ENCODE peak calls at places on chromosomes 16 and 17, in four cellular contexts. One of them, this sample, is unnamed.

GRCh38 chr16:3188925-3189825 is 1.2 kb downstream of the OR1F1 start:
- DNase-seq in mesenchymal stem cell: peak
- DNase-seq in H9: peak
- DNase-seq in H1: peak
- DNase-seq in this sample: peak

GRCh38 chr17:58084317-58084981 is 1.2 kb downstream of the DYNLL2 start:
- DNase-seq in mesenchymal stem cell: peak
- DNase-seq in H9: peak
- DNase-seq in H1: peak
- DNase-seq in this sample: peak

GRCh38 chr17:16945513-16946201 is 26.3 kb downstream of the TNFRSF13B start:
- DNase-seq in H1: peak
- DNase-seq in mesenchymal stem cell: no peak
- DNase-seq in H9: peak
- DNase-seq in this sample: no peak

GRCh38 chr16:26070595-26071170 is 378.9 kb downstream of the HS3ST4 start:
- DNase-seq in H9: no peak
- DNase-seq in H1: no peak
- DNase-seq in mesenchymal stem cell: no peak
- DNase-seq in this sample: no peak

GRCh38 chr17:38509008-38509771 is 80.9 kb downstream of the ARHGAP23 start:
- DNase-seq in H9: peak
- DNase-seq in mesenchymal stem cell: peak
- DNase-seq in H1: peak
- DNase-seq in this sample: peak

GRCh38 chr16:53863861-53864260 is 159.9 kb downstream of the FTO start:
- DNase-seq in H9: no peak
- DNase-seq in mesenchymal stem cell: no peak
- DNase-seq in H1: no peak
- DNase-seq in this sample: no peak

GRCh38 chr16:73122604-73123386 is 74.9 kb upstream of the ZFHX3 start:
- DNase-seq in mesenchymal stem cell: no peak
- DNase-seq in H1: no peak
- DNase-seq in H9: no peak
- DNase-seq in this sample: no peak

GRCh38 chr17:46154151-46154816 is 38.9 kb downstream of the KANSL1 start:
- DNase-seq in H1: no peak
- DNase-seq in H9: no peak
- DNase-seq in mesenchymal stem cell: peak
- DNase-seq in this sample: no peak

GRCh38 chr16:5015351-5015750 is 18.4 kb downstream of the NAGPA start:
- DNase-seq in H9: no peak
- DNase-seq in H1: no peak
- DNase-seq in mesenchymal stem cell: no peak
- DNase-seq in this sample: no peak

GRCh38 chr16:87416826-87417471 is 24.8 kb downstream of the MAP1LC3B start:
- DNase-seq in H1: no peak
- DNase-seq in mesenchymal stem cell: peak
- DNase-seq in H9: no peak
- DNase-seq in this sample: peak

GRCh38 chr16:51666074-51666473 is 515.0 kb upstream of the SALL1 start:
- DNase-seq in H9: no peak
- DNase-seq in mesenchymal stem cell: no peak
- DNase-seq in H1: no peak
- DNase-seq in this sample: no peak

GRCh38 chr17:40175928-40176327 is 1.3 kb upstream of the RAPGEFL1 start:
- DNase-seq in mesenchymal stem cell: no peak
- DNase-seq in H1: no peak
- DNase-seq in H9: no peak
- DNase-seq in this sample: no peak

GRCh38 chr17:15403276-15403939 is 62.0 kb upstream of the TEKT3 start:
- DNase-seq in H1: no peak
- DNase-seq in H9: no peak
- DNase-seq in mesenchymal stem cell: no peak
- DNase-seq in this sample: no peak

GRCh38 chr17:21358682-21359482 is 17.3 kb upstream of the KCNJ12 start:
- DNase-seq in H9: no peak
- DNase-seq in H1: no peak
- DNase-seq in mesenchymal stem cell: no peak
- DNase-seq in this sample: no peak

GRCh38 chr17:29169806-29170591 is 10.2 kb downstream of the MYO18A start:
- DNase-seq in H9: no peak
- DNase-seq in H1: no peak
- DNase-seq in mesenchymal stem cell: no peak
- DNase-seq in this sample: no peak

GRCh38 chr16:87602005-87602790 is at the start of gene JPH3:
- DNase-seq in H9: peak
- DNase-seq in mesenchymal stem cell: no peak
- DNase-seq in H1: peak
- DNase-seq in this sample: no peak

GRCh38 chr17:27323538-27324212 is 29.8 kb downstream of the WSB1 start:
- DNase-seq in mesenchymal stem cell: peak
- DNase-seq in H1: peak
- DNase-seq in H9: peak
- DNase-seq in this sample: peak

GRCh38 chr16:10362077-10362863 is 23.6 kb upstream of the ATF7IP2 start:
- DNase-seq in H9: no peak
- DNase-seq in H1: no peak
- DNase-seq in mesenchymal stem cell: no peak
- DNase-seq in this sample: no peak

GRCh38 chr16:68737046-68737729 is at the start of gene CDH1:
- DNase-seq in H9: peak
- DNase-seq in mesenchymal stem cell: no peak
- DNase-seq in H1: peak
- DNase-seq in this sample: peak

GRCh38 chr17:15351925-15352324 is 10.5 kb upstream of the TEKT3 start:
- DNase-seq in mesenchymal stem cell: peak
- DNase-seq in H1: no peak
- DNase-seq in H9: no peak
- DNase-seq in this sample: no peak

GRCh38 chr16:69112285-69113129 is 7.1 kb downstream of the HAS3 start:
- DNase-seq in mesenchymal stem cell: peak
- DNase-seq in H9: peak
- DNase-seq in H1: peak
- DNase-seq in this sample: peak

GRCh38 chr16:16075463-16076399 is 126.3 kb downstream of the ABCC1 start:
- DNase-seq in mesenchymal stem cell: peak
- DNase-seq in H1: no peak
- DNase-seq in H9: no peak
- DNase-seq in this sample: no peak

GRCh38 chr16:56743840-56744239 is 13.9 kb downstream of the NUP93 start:
- DNase-seq in mesenchymal stem cell: peak
- DNase-seq in H1: no peak
- DNase-seq in H9: peak
- DNase-seq in this sample: no peak

GRCh38 chr17:37478187-37478586 is 11.5 kb upstream of the DUSP14 start:
- DNase-seq in H1: no peak
- DNase-seq in H9: no peak
- DNase-seq in mesenchymal stem cell: peak
- DNase-seq in this sample: no peak

GRCh38 chr17:82329683-82330321 is 3.8 kb downstream of the SECTM1 start:
- DNase-seq in H1: no peak
- DNase-seq in H9: no peak
- DNase-seq in mesenchymal stem cell: no peak
- DNase-seq in this sample: no peak
- H2AK5ac ChIP-seq in H1: no peak
- H2AK5ac ChIP-seq in H9: no peak
- H2AK5ac ChIP-seq in mesenchymal stem cell: no peak
- H2AK5ac ChIP-seq in this sample: no peak

DNA sequence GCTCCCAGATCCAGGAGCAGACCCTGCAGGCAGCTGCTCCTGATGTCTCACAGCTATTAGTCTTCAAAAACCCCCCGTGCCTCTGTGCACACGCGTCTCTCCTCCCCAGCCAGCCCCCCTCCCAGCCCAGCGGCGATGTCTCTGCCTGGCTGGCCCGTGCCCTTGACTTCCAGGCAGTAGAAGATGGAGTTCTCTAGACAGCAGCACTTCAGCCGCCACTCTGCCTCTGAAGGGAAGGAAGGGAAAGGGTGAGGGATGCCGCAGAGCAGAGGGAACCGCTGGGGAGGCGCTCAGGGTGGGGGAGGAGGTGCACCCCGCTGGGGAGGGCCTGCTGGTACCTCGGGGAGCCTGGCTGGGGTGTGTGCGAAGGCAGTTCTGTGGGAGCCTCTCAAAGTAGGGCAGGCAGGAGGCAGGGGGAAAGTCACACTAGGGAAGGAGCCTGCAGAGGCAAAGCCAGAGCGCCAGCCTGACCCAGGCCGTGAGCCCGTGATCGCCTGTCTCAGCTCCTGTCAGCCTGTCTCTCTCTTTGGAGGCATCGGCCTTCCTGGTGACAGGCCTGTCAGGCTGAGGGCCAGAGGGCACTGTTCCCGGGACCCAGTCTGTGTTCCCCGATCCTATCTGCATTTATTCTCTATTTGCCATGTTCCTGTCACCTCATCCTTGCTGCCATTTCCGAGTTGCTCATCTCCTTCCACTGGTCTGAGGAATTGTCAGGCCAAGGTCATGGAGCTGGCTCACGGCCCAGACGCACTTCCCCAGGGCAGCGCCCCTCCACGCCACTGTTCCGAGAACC is 4.5 kb downstream of the PRCD start:
- DNase-seq in H1: no peak
- DNase-seq in H9: peak
- DNase-seq in mesenchymal stem cell: peak
- DNase-seq in this sample: no peak
- H2BK5ac ChIP-seq in H1: no peak
- H2BK5ac ChIP-seq in H9: no peak
- H2BK5ac ChIP-seq in mesenchymal stem cell: no peak
- H2BK5ac ChIP-seq in this sample: no peak

GRCh38 chr17:61694095-61694494 is 103.1 kb upstream of the NACA2 start:
- DNase-seq in mesenchymal stem cell: no peak
- DNase-seq in H1: no peak
- DNase-seq in H9: no peak
- DNase-seq in this sample: no peak
- H3K18ac ChIP-seq in mesenchymal stem cell: no peak
- H3K18ac ChIP-seq in H1: no peak
- H3K18ac ChIP-seq in H9: no peak
- H3K18ac ChIP-seq in this sample: no peak

GRCh38 chr17:76104896-76105231 is 1.3 kb upstream of the EXOC7 start:
- DNase-seq in H1: no peak
- DNase-seq in H9: peak
- DNase-seq in mesenchymal stem cell: no peak
- DNase-seq in this sample: no peak

GRCh38 chr17:76104140-76104895 is 731 bp upstream of the EXOC7 start:
- DNase-seq in H1: no peak
- DNase-seq in mesenchymal stem cell: no peak
- DNase-seq in H9: no peak
- DNase-seq in this sample: no peak

GRCh38 chr17:76107507-76107906 is 3.9 kb upstream of the EXOC7 start:
- DNase-seq in H1: no peak
- DNase-seq in mesenchymal stem cell: no peak
- DNase-seq in H9: no peak
- DNase-seq in this sample: peak

GRCh38 chr17:76102944-76103273 is 678 bp downstream of the EXOC7 start:
- DNase-seq in H1: no peak
- DNase-seq in H9: no peak
- DNase-seq in mesenchymal stem cell: no peak
- DNase-seq in this sample: no peak

GRCh38 chr17:76103274-76104139 is at the start of gene EXOC7:
- DNase-seq in H1: peak
- DNase-seq in H9: peak
- DNase-seq in mesenchymal stem cell: peak
- DNase-seq in this sample: peak
- H2AK5ac ChIP-seq in H1: peak
- H2AK5ac ChIP-seq in H9: no peak
- H2AK5ac ChIP-seq in mesenchymal stem cell: peak
- H2AK5ac ChIP-seq in this sample: peak